ENCODE peak calls at places on chromosomes 6 and 20, in nine cellular contexts. K, T, Q, Y, N, E, U, P and C are unnamed samples.
A peak's percentile ranks its signal among the peaks of the same experiment; 100 is the strongest.

GRCh38 chr20:61804896-61805295 is 260.8 kb downstream of the TAF4 start:
- DNase-seq in K (peak; percentile 2), T (no peak), Q (no peak), Y (no peak), N (no peak), E (no peak), U (no peak), P (no peak), C (no peak)

GRCh38 chr6:133973109-133973971 is 20.3 kb downstream of the TBPL1 start:
- DNase-seq in K (no peak), T (no peak), Q (no peak), Y (no peak), N (no peak), E (peak; percentile 26), U (no peak), P (no peak), C (no peak)

GRCh38 chr6:118787746-118788419 is 106.1 kb upstream of the ASF1A start:
- DNase-seq in K (no peak), T (no peak), Q (no peak), Y (no peak), N (no peak), E (peak; percentile 14), U (no peak), P (peak; percentile 16), C (peak; percentile 49)

GRCh38 chr6:3837781-3838180 is 11.4 kb upstream of the FAM50B start:
- DNase-seq in K (no peak), T (no peak), Q (no peak), Y (no peak), N (no peak), E (no peak), U (no peak), P (no peak), C (no peak)

GRCh38 chr20:25372584-25373336 is 17.9 kb downstream of the ABHD12 start:
- DNase-seq in K (no peak), T (peak; percentile 92), Q (peak; percentile 95), Y (peak; percentile 87), N (peak; percentile 83), E (no peak), U (no peak), P (no peak), C (peak; percentile 77)

GRCh38 chr20:41577129-41578009 is 40.8 kb downstream of the CHD6 start:
- DNase-seq in K (no peak), T (no peak), Q (no peak), Y (no peak), N (no peak), E (no peak), U (no peak), P (no peak), C (no peak)

GRCh38 chr20:3349786-3350185 is 57.7 kb downstream of the DNAAF9 start:
- DNase-seq in K (no peak), T (no peak), Q (no peak), Y (no peak), N (no peak), E (no peak), U (no peak), P (no peak), C (no peak)

GRCh38 chr6:44254957-44255808 is 2.1 kb downstream of the SLC35B2 start:
- DNase-seq in K (no peak), T (no peak), Q (no peak), Y (no peak), N (no peak), E (no peak), U (no peak), P (peak; percentile 44), C (no peak)

GRCh38 chr6:25963426-25964123 is 973 bp downstream of the TRIM38 start:
- DNase-seq in K (no peak), T (peak; percentile 11), Q (no peak), Y (no peak), N (no peak), E (no peak), U (no peak), P (no peak), C (no peak)

GRCh38 chr6:10424005-10424404 is 9.1 kb upstream of the TFAP2A start:
- DNase-seq in K (no peak), T (no peak), Q (no peak), Y (no peak), N (no peak), E (no peak), U (no peak), P (no peak), C (no peak)

GRCh38 chr20:21505161-21505809 is 8.6 kb downstream of the NKX2-2 start:
- DNase-seq in K (peak; percentile 48), T (no peak), Q (peak; percentile 29), Y (no peak), N (no peak), E (peak; percentile 55), U (peak; percentile 86), P (peak; percentile 73), C (no peak)

GRCh38 chr20:57657537-57658446 is 37.6 kb upstream of the ZBP1 start:
- DNase-seq in K (peak; percentile 73), T (no peak), Q (no peak), Y (no peak), N (no peak), E (peak; percentile 53), U (peak; percentile 70), P (no peak), C (no peak)

GRCh38 chr6:129276986-129277385 is 394.0 kb downstream of the LAMA2 start:
- DNase-seq in K (no peak), T (no peak), Q (no peak), Y (no peak), N (no peak), E (no peak), U (no peak), P (no peak), C (no peak)

GRCh38 chr6:146803601-146804000 is 204.8 kb downstream of the ADGB start:
- DNase-seq in K (peak; percentile 23), T (no peak), Q (no peak), Y (no peak), N (no peak), E (no peak), U (peak; percentile 56), P (peak; percentile 16), C (no peak)

GRCh38 chr6:16630035-16630643 is 131.1 kb downstream of the ATXN1 start:
- DNase-seq in K (no peak), T (no peak), Q (no peak), Y (no peak), N (no peak), E (no peak), U (no peak), P (no peak), C (no peak)

GRCh38 chr20:13554076-13554475 is 84.7 kb downstream of the TASP1 start:
- DNase-seq in K (no peak), T (no peak), Q (no peak), Y (no peak), N (no peak), E (no peak), U (no peak), P (peak; percentile 7), C (no peak)

GRCh38 chr6:130674604-130675003 is 152.6 kb upstream of the SMLR1 start:
- DNase-seq in K (no peak), T (no peak), Q (no peak), Y (no peak), N (no peak), E (no peak), U (no peak), P (no peak), C (no peak)

GRCh38 chr6:27295301-27296079 is 16.6 kb downstream of the POM121L2 start:
- DNase-seq in K (no peak), T (peak; percentile 73), Q (peak; percentile 91), Y (peak; percentile 85), N (peak; percentile 53), E (no peak), U (no peak), P (no peak), C (no peak)

GRCh38 chr6:36383608-36384007 is 3.9 kb downstream of the ETV7 start:
- DNase-seq in K (no peak), T (no peak), Q (no peak), Y (no peak), N (no peak), E (no peak), U (no peak), P (no peak), C (no peak)

GRCh38 chr6:30113843-30114242 is 953 bp upstream of the TRIM31 start:
- DNase-seq in K (no peak), T (no peak), Q (no peak), Y (no peak), N (no peak), E (no peak), U (no peak), P (no peak), C (no peak)

GRCh38 chr6:87197547-87197946 is 42.2 kb downstream of the ZNF292 start:
- DNase-seq in K (no peak), T (no peak), Q (no peak), Y (no peak), N (no peak), E (no peak), U (no peak), P (no peak), C (no peak)
- H3K4me3 ChIP-seq in K (no peak overlapping the region), T (no peak overlapping the region), Q (no peak overlapping the region), Y (no peak overlapping the region), N (no peak overlapping the region), E (no peak overlapping the region), U (no peak overlapping the region), P (no peak overlapping the region), C (no peak overlapping the region)

DNA sequence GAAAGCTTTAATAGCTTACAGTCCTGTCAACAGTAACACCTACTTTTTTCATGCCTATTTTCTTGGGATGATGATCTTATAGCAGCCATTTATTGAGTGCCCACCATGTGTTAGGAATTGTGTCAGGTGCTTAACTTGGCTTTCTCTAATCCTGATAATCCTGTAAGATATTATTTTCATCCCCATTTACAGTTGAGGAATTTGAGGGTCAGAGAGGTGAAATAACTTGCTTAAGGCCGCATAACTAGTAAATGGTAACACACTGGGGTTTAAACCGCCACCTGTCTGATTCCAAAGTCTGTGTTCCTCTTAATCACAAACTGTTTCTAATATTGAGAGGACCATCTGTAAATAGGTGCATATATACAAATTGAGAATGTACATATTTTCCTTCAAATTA is 55.5 kb downstream of the NCOA3 start:
- DNase-seq in K (no peak), T (no peak), Q (no peak), Y (no peak), N (no peak), E (no peak), U (no peak), P (no peak), C (no peak)
- H3K4me3 ChIP-seq in K (no peak overlapping the region), T (no peak overlapping the region), Q (no peak overlapping the region), Y (no peak overlapping the region), N (no peak overlapping the region), E (no peak overlapping the region), U (no peak overlapping the region), P (no peak overlapping the region), C (no peak overlapping the region)

DNA sequence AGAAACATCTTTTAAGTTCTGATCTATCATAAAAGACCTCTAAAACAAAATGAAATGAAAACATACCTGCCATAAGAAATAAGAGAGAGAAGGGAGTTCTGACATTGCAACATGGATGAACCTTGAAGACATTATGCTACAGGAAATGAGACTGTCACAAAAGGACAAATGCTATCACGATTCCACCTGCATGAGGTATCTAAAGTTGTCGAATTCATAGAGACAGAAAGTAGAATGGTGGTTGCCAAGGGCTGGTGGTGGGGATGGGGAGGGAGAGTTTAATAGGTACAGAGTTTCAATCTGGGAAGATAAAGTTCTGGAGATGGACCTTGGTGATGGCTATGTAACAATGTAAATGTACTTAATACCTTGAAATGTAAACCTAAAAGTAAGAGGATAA is 3.3 kb downstream of the EZR start:
- DNase-seq in K (no peak), T (no peak), Q (no peak), Y (no peak), N (no peak), E (no peak), U (no peak), P (no peak), C (no peak)
- H3K4me3 ChIP-seq in K (peak overlapping the region; percentile 94), T (no peak overlapping the region), Q (no peak overlapping the region), Y (no peak overlapping the region), N (no peak overlapping the region), E (peak overlapping the region; percentile 94), U (peak overlapping the region; percentile 91), P (no peak overlapping the region), C (no peak overlapping the region)

GRCh38 chr20:49892260-49893216 is 22.8 kb downstream of the SPATA2 start:
- DNase-seq in K (peak; percentile 64), T (no peak), Q (no peak), Y (no peak), N (no peak), E (no peak), U (peak; percentile 70), P (peak; percentile 64), C (no peak)
- H3K4me3 ChIP-seq in K (peak overlapping the region; percentile 50), T (no peak overlapping the region), Q (no peak overlapping the region), Y (no peak overlapping the region), N (no peak overlapping the region), E (no peak overlapping the region), U (no peak overlapping the region), P (no peak overlapping the region), C (no peak overlapping the region)